ENCODE peak calls at places on chromosomes 4 and X, in six cellular contexts. H is adrenal gland; O is CD8-positive, alpha-beta T cell; L is uterus; X is astrocyte; R is pancreas. V is an unnamed sample. For H3K27me3, the result is how much of the 10 kb centered on the place peaks cover.

GRCh38 chr4:51960486-51960885 is 59.7 kb downstream of the LRRC66 start:
- DNase-seq in L (no peak), O (no peak), H (no peak), X (no peak), R (no peak), V (no peak)

GRCh38 chr4:122775039-122775438 is 42.5 kb downstream of the BBS12 start:
- DNase-seq in R (no peak), X (no peak), H (no peak), L (no peak), O (no peak), V (no peak)

GRCh38 chrX:18119856-18120255 is 100.8 kb downstream of the BEND2 start:
- DNase-seq in X (no peak), O (no peak), L (no peak), R (no peak), H (peak), V (no peak)

GRCh38 chrX:41180194-41180902 is 95.1 kb downstream of the USP9X start:
- DNase-seq in X (peak), O (peak), R (peak), H (peak), L (peak), V (peak)

GRCh38 chrX:10566726-10567097 is 53.7 kb downstream of the MID1 start:
- DNase-seq in O (no peak), H (no peak), R (no peak), X (no peak), L (no peak), V (no peak)

GRCh38 chr4:25437951-25438350 is 60.9 kb downstream of the ANAPC4 start:
- DNase-seq in L (no peak), H (no peak), R (no peak), O (no peak), X (no peak), V (no peak)

GRCh38 chr4:31071807-31072486 is 351.8 kb downstream of the PCDH7 start:
- DNase-seq in O (no peak), R (no peak), L (no peak), H (no peak), X (no peak), V (no peak)

GRCh38 chr4:79626102-79626501 is 218.1 kb upstream of the GK2 start:
- DNase-seq in O (no peak), X (no peak), H (no peak), R (no peak), L (no peak), V (no peak)

GRCh38 chrX:125710403-125711062 is 390.9 kb downstream of the TEX13C start:
- DNase-seq in L (no peak), R (no peak), H (no peak), O (no peak), X (no peak), V (no peak)

GRCh38 chr4:3874525-3875110 is 108.4 kb downstream of the ADRA2C start:
- DNase-seq in L (no peak), X (no peak), O (no peak), R (peak), H (no peak), V (no peak)

GRCh38 chrX:129965166-129965565 is 17.3 kb upstream of the BCORL1 start:
- DNase-seq in X (no peak), H (no peak), R (no peak), L (no peak), O (no peak), V (no peak)

GRCh38 chr4:72971572-72971971 is 97.9 kb downstream of the COX18 start:
- DNase-seq in X (peak), H (no peak), O (no peak), L (no peak), R (no peak), V (peak)

GRCh38 chrX:108735680-108736508 is 469 bp downstream of the IRS4 start:
- DNase-seq in H (no peak), L (no peak), O (no peak), R (no peak), X (peak), V (no peak)

GRCh38 chrX:46791927-46792825 is 33.3 kb upstream of the SLC9A7 start:
- DNase-seq in L (no peak), H (peak), R (peak), O (no peak), X (peak), V (peak)

GRCh38 chr4:98434816-98435215 is 173.6 kb downstream of the RAP1GDS1 start:
- DNase-seq in H (no peak), L (no peak), R (no peak), X (no peak), O (no peak), V (no peak)

GRCh38 chr4:189364032-189364449 is 576.6 kb upstream of the FRG1 start:
- DNase-seq in R (no peak), O (no peak), L (no peak), X (no peak), H (no peak), V (no peak)

GRCh38 chr4:10239982-10240654 is 123.5 kb upstream of the WDR1 start:
- DNase-seq in L (no peak), O (no peak), R (no peak), H (no peak), X (no peak), V (peak)

GRCh38 chr4:146098397-146098796 is 77.1 kb upstream of the LSM6 start:
- DNase-seq in R (no peak), H (no peak), O (no peak), X (no peak), L (no peak), V (no peak)

GRCh38 chr4:151152033-151152432 is 52.6 kb downstream of the RPS3A start:
- DNase-seq in X (no peak), O (no peak), L (no peak), R (no peak), H (no peak), V (no peak)

GRCh38 chrX:143788265-143788664 is 67.7 kb upstream of the SPANXN2 start:
- DNase-seq in O (no peak), L (no peak), H (no peak), X (no peak), R (no peak), V (peak)

GRCh38 chrX:14352511-14352910 is 176.8 kb upstream of the GLRA2 start:
- DNase-seq in O (no peak), H (no peak), L (no peak), R (no peak), X (no peak), V (no peak)

GRCh38 chr4:169663894-169664293 is 43.5 kb downstream of the CLCN3 start:
- DNase-seq in H (no peak), R (no peak), L (no peak), O (no peak), X (peak), V (peak)

GRCh38 chrX:19904778-19905367 is 17.5 kb upstream of the SH3KBP1 start:
- DNase-seq in X (no peak), R (no peak), H (peak), L (no peak), O (peak), V (no peak)

GRCh38 chr4:16129336-16129735 is 45.5 kb upstream of the PROM1 start:
- DNase-seq in O (no peak), X (no peak), L (no peak), H (no peak), R (no peak), V (no peak)

GRCh38 chr4:95415346-95415771 is 133.4 kb downstream of the UNC5C start:
- DNase-seq in H (no peak), O (no peak), L (no peak), X (peak), R (no peak), V (peak)

GRCh38 chr4:82284475-82284857 is 89.3 kb downstream of the HNRNPD start:
- DNase-seq in R (no peak), X (peak), L (no peak), O (no peak), H (no peak), V (peak)

GRCh38 chr4:154686838-154687237 is 57.0 kb upstream of the LRAT start:
- DNase-seq in X (no peak), H (no peak), R (no peak), L (no peak), O (no peak), V (no peak)

GRCh38 chr4:2536193-2537010 is at the start of gene FAM193A:
- DNase-seq in R (peak), X (peak), H (peak), O (peak), L (peak), V (peak)

GRCh38 chr4:2534904-2535385 is 1.5 kb upstream of the FAM193A start:
- DNase-seq in R (no peak), H (no peak), O (no peak), X (no peak), L (no peak), V (no peak)

GRCh38 chr4:2537011-2537830 is 774 bp downstream of the FAM193A start:
- DNase-seq in L (peak), R (peak), H (peak), O (peak), X (peak), V (no peak)

GRCh38 chr4:2535386-2536192 is 858 bp upstream of the FAM193A start:
- DNase-seq in R (peak), H (peak), O (peak), L (no peak), X (peak), V (no peak)
- H3K27me3 ChIP-seq in R (under half), H (under half), O (under half), L (under half), X (under half), V (under half)

GRCh38 chrX:151695583-151695930 is 299 bp downstream of the PRRG3 start:
- DNase-seq in O (no peak), L (no peak), R (no peak), H (no peak), X (no peak), V (no peak)

GRCh38 chrX:151697537-151697936 is 2.3 kb downstream of the PRRG3 start:
- DNase-seq in X (peak), R (no peak), L (peak), H (no peak), O (no peak), V (peak)

GRCh38 chrX:151692825-151693224 is 2.4 kb upstream of the PRRG3 start:
- DNase-seq in X (no peak), R (no peak), L (no peak), O (no peak), H (no peak), V (no peak)

GRCh38 chrX:151694121-151694520 is 1.1 kb upstream of the PRRG3 start:
- DNase-seq in H (no peak), R (no peak), L (no peak), X (no peak), O (no peak), V (no peak)

GRCh38 chrX:151694661-151695582 is at the start of gene PRRG3:
- DNase-seq in X (no peak), H (no peak), O (no peak), L (peak), R (no peak), V (no peak)
- H3K27ac ChIP-seq in X (no peak), H (no peak), O (no peak), L (no peak), R (no peak), V (no peak)

GRCh38 chr4:81214144-81214517 is 891 bp downstream of the PRKG2 start:
- DNase-seq in O (no peak), H (no peak), X (no peak), R (no peak), L (no peak), V (no peak)
- H3K27me3 ChIP-seq in O (under half), H (under half), X (under half), R (under half), L (under half), V (under half)

GRCh38 chrX:118884552-118885138 is 61.0 kb downstream of the ZCCHC12 start:
- DNase-seq in L (no peak), H (no peak), R (no peak), O (no peak), X (no peak), V (no peak)
- H3K27ac ChIP-seq in L (no peak), H (no peak), R (peak), O (no peak), X (no peak), V (no peak)

DNA sequence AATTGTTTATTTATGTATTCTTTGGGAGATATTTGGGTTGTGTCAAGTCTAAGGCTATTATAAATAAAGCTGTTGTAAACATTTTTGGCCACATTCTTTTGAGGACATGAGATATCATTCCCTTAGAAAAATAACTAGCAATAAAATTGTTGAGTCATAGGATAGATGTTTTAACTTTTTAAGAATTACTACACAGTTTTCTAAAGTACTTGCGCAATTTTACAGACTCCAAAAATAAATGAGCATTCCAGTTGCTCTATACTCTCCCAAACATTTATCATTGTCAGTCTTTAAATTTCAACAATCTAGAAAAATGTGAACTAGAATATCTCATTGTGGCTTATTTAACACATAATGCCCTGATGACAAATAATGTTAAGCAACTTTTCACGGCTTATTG is 189.1 kb upstream of the ADGRL3 start:
- DNase-seq in X (peak), O (no peak), H (no peak), L (no peak), R (no peak), V (no peak)
- H3K27me3 ChIP-seq in X (under half), O (under half), H (under half), L (under half), R (under half), V (under half)